ENCODE peak calls at places on chromosomes 13 and 19, in four cellular contexts. One of them, this sample, is unnamed.

GRCh38 chr13:107518292-107518691 is 697.0 kb downstream of the LIG4 start:
- DNase-seq in bronchial epithelial cell: no peak
- DNase-seq in HS-5: no peak
- DNase-seq in AG09319: no peak
- DNase-seq in this sample: no peak

GRCh38 chr19:13557756-13558398 is 51.6 kb upstream of the CACNA1A start:
- DNase-seq in bronchial epithelial cell: peak; percentile 7
- DNase-seq in HS-5: no peak
- DNase-seq in AG09319: no peak
- DNase-seq in this sample: no peak

GRCh38 chr19:17160908-17161307 is 54.2 kb upstream of the USE1 start:
- DNase-seq in bronchial epithelial cell: no peak
- DNase-seq in HS-5: no peak
- DNase-seq in AG09319: no peak
- DNase-seq in this sample: no peak

GRCh38 chr19:10800488-10800887 is 35.5 kb downstream of the TMED1 start:
- DNase-seq in bronchial epithelial cell: no peak
- DNase-seq in HS-5: no peak
- DNase-seq in AG09319: no peak
- DNase-seq in this sample: no peak

GRCh38 chr19:38270587-38271167 is 6.3 kb downstream of the SPINT2 start:
- DNase-seq in bronchial epithelial cell: no peak
- DNase-seq in HS-5: no peak
- DNase-seq in AG09319: no peak
- DNase-seq in this sample: no peak

GRCh38 chr13:36736119-36736726 is 62.4 kb downstream of the SERTM1 start:
- DNase-seq in bronchial epithelial cell: peak; percentile 36
- DNase-seq in HS-5: no peak
- DNase-seq in AG09319: peak; percentile 32
- DNase-seq in this sample: peak; percentile 18

GRCh38 chr13:40175639-40176038 is 490.8 kb downstream of the FOXO1 start:
- DNase-seq in bronchial epithelial cell: no peak
- DNase-seq in HS-5: no peak
- DNase-seq in AG09319: no peak
- DNase-seq in this sample: no peak

GRCh38 chr13:36628986-36629385 is 44.8 kb upstream of the SERTM1 start:
- DNase-seq in bronchial epithelial cell: no peak
- DNase-seq in HS-5: no peak
- DNase-seq in AG09319: no peak
- DNase-seq in this sample: no peak

GRCh38 chr13:106466691-106467405 is 68.6 kb downstream of the EFNB2 start:
- DNase-seq in bronchial epithelial cell: no peak
- DNase-seq in HS-5: no peak
- DNase-seq in AG09319: no peak
- DNase-seq in this sample: no peak

GRCh38 chr19:16285769-16286564 is 38.7 kb upstream of the KLF2 start:
- DNase-seq in bronchial epithelial cell: peak; percentile 5
- DNase-seq in HS-5: no peak
- DNase-seq in AG09319: no peak
- DNase-seq in this sample: no peak

GRCh38 chr19:4345656-4346383 is 2.5 kb downstream of the MPND start:
- DNase-seq in bronchial epithelial cell: no peak
- DNase-seq in HS-5: no peak
- DNase-seq in AG09319: no peak
- DNase-seq in this sample: no peak

GRCh38 chr13:32267836-32268439 is 47.2 kb downstream of the ZAR1L start:
- DNase-seq in bronchial epithelial cell: peak; percentile 59
- DNase-seq in HS-5: no peak
- DNase-seq in AG09319: no peak
- DNase-seq in this sample: no peak

GRCh38 chr19:52237197-52237596 is 32.2 kb upstream of the ZNF766 start:
- DNase-seq in bronchial epithelial cell: no peak
- DNase-seq in HS-5: no peak
- DNase-seq in AG09319: no peak
- DNase-seq in this sample: no peak

GRCh38 chr13:76425930-76426329 is 460.3 kb downstream of the KCTD12 start:
- DNase-seq in bronchial epithelial cell: peak; percentile 49
- DNase-seq in HS-5: peak; percentile 5
- DNase-seq in AG09319: peak; percentile 75
- DNase-seq in this sample: peak; percentile 33

GRCh38 chr13:99961634-99962033 is 9.9 kb downstream of the ZIC5 start:
- DNase-seq in bronchial epithelial cell: no peak
- DNase-seq in HS-5: no peak
- DNase-seq in AG09319: no peak
- DNase-seq in this sample: no peak

GRCh38 chr13:91014696-91015095 is 332.8 kb upstream of the MIR17HG start:
- DNase-seq in bronchial epithelial cell: no peak
- DNase-seq in HS-5: no peak
- DNase-seq in AG09319: no peak
- DNase-seq in this sample: no peak

GRCh38 chr19:53868091-53868891 is 608 bp downstream of the MYADM start:
- DNase-seq in bronchial epithelial cell: peak; percentile 14
- DNase-seq in HS-5: no peak
- DNase-seq in AG09319: no peak
- DNase-seq in this sample: peak; percentile 17

GRCh38 chr13:48400820-48401219 is 12.1 kb downstream of the LPAR6 start:
- DNase-seq in bronchial epithelial cell: peak; percentile 98
- DNase-seq in HS-5: no peak
- DNase-seq in AG09319: peak; percentile 59
- DNase-seq in this sample: peak; percentile 74

GRCh38 chr13:113630804-113631203 is 27.2 kb downstream of the ATP4B start:
- DNase-seq in bronchial epithelial cell: no peak
- DNase-seq in HS-5: no peak
- DNase-seq in AG09319: no peak
- DNase-seq in this sample: no peak

GRCh38 chr13:113547248-113547971 is 37.1 kb upstream of the TFDP1 start:
- DNase-seq in bronchial epithelial cell: no peak
- DNase-seq in HS-5: no peak
- DNase-seq in AG09319: no peak
- DNase-seq in this sample: no peak

GRCh38 chr13:40344270-40345148 is 321.9 kb downstream of the FOXO1 start:
- DNase-seq in bronchial epithelial cell: no peak
- DNase-seq in HS-5: no peak
- DNase-seq in AG09319: no peak
- DNase-seq in this sample: no peak